ENCODE peak calls at places on chromosome 11, in four cellular contexts. One of them, this sample, is unnamed. For H3K9me3, the result is how much of the 10 kb centered on the place peaks cover.

GRCh38 chr11:20055312-20055711 is 105.0 kb downstream of the DBX1 start:
- DNase-seq in body of pancreas: no peak
- DNase-seq in pancreas: no peak
- DNase-seq in upper lobe of right lung: no peak
- DNase-seq in this sample: no peak

GRCh38 chr11:6855971-6856542 is 6.8 kb upstream of the OR10A2 start:
- DNase-seq in body of pancreas: peak
- DNase-seq in pancreas: no peak
- DNase-seq in upper lobe of right lung: no peak
- DNase-seq in this sample: no peak

GRCh38 chr11:129006161-129006560 is 63.5 kb upstream of the TP53AIP1 start:
- DNase-seq in body of pancreas: no peak
- DNase-seq in pancreas: no peak
- DNase-seq in upper lobe of right lung: no peak
- DNase-seq in this sample: no peak

GRCh38 chr11:69641681-69642548 is 959 bp downstream of the CCND1 start:
- DNase-seq in body of pancreas: no peak
- DNase-seq in pancreas: no peak
- DNase-seq in upper lobe of right lung: peak
- DNase-seq in this sample: no peak

GRCh38 chr11:1224109-1224485 is 1.2 kb downstream of the MUC5B start:
- DNase-seq in body of pancreas: peak
- DNase-seq in pancreas: no peak
- DNase-seq in upper lobe of right lung: no peak
- DNase-seq in this sample: peak

GRCh38 chr11:46343520-46343919 is 3.7 kb upstream of the DGKZ start:
- DNase-seq in body of pancreas: no peak
- DNase-seq in pancreas: no peak
- DNase-seq in upper lobe of right lung: no peak
- DNase-seq in this sample: no peak

GRCh38 chr11:16959528-16960100 is 54.6 kb downstream of the PLEKHA7 start:
- DNase-seq in body of pancreas: no peak
- DNase-seq in pancreas: no peak
- DNase-seq in upper lobe of right lung: no peak
- DNase-seq in this sample: no peak

GRCh38 chr11:124633355-124633754 is 10.7 kb downstream of the TBRG1 start:
- DNase-seq in body of pancreas: no peak
- DNase-seq in pancreas: no peak
- DNase-seq in upper lobe of right lung: no peak
- DNase-seq in this sample: no peak

GRCh38 chr11:94790771-94791180 is 22.6 kb downstream of the AMOTL1 start:
- DNase-seq in body of pancreas: no peak
- DNase-seq in pancreas: no peak
- DNase-seq in upper lobe of right lung: no peak
- DNase-seq in this sample: no peak

GRCh38 chr11:133541331-133542095 is 9.2 kb upstream of the OPCML start:
- DNase-seq in body of pancreas: no peak
- DNase-seq in pancreas: no peak
- DNase-seq in upper lobe of right lung: no peak
- DNase-seq in this sample: no peak

GRCh38 chr11:96001037-96001436 is 77.1 kb upstream of the MTMR2 start:
- DNase-seq in body of pancreas: peak
- DNase-seq in pancreas: no peak
- DNase-seq in upper lobe of right lung: no peak
- DNase-seq in this sample: no peak

GRCh38 chr11:75330279-75330678 is 21.2 kb downstream of the ARRB1 start:
- DNase-seq in body of pancreas: no peak
- DNase-seq in pancreas: no peak
- DNase-seq in upper lobe of right lung: no peak
- DNase-seq in this sample: no peak

GRCh38 chr11:47502767-47503166 is 50.2 kb downstream of the CELF1 start:
- DNase-seq in body of pancreas: no peak
- DNase-seq in pancreas: no peak
- DNase-seq in upper lobe of right lung: no peak
- DNase-seq in this sample: no peak

GRCh38 chr11:47500121-47500520 is 51.2 kb upstream of the RAPSN start:
- DNase-seq in body of pancreas: no peak
- DNase-seq in pancreas: no peak
- DNase-seq in upper lobe of right lung: no peak
- DNase-seq in this sample: no peak

GRCh38 chr11:47501095-47501494 is 51.8 kb downstream of the CELF1 start:
- DNase-seq in body of pancreas: no peak
- DNase-seq in pancreas: no peak
- DNase-seq in upper lobe of right lung: no peak
- DNase-seq in this sample: no peak

GRCh38 chr11:47504910-47505309 is 48.0 kb downstream of the CELF1 start:
- DNase-seq in body of pancreas: no peak
- DNase-seq in pancreas: no peak
- DNase-seq in upper lobe of right lung: no peak
- DNase-seq in this sample: no peak

DNA sequence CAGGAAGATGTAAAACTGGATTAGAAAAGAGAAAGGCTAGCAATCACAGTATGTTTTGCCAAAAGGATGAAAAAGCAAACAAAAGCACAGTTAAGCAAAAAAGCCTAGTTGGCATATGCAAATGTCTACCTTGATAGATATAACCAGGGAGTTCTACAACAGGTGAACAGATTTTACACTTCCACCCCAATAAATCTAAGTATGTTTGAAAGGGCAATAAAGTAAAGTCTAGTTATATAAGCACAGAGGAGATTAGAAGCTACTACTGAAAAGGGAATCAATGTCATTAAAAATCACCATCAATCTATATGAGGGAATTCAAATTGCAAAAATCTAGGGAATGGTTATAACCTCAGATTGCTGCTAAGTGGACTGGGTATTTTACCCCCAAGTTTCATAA is 49.7 kb downstream of the CELF1 start:
- DNase-seq in body of pancreas: no peak
- DNase-seq in pancreas: no peak
- DNase-seq in upper lobe of right lung: no peak
- DNase-seq in this sample: no peak
- TF ChIP-seq CTCF in body of pancreas: no peak
- TF ChIP-seq CTCF in pancreas: no peak
- TF ChIP-seq CTCF in upper lobe of right lung: no peak
- TF ChIP-seq CTCF in this sample: no peak

GRCh38 chr11:41102471-41102870 is 357.0 kb downstream of the LRRC4C start:
- DNase-seq in body of pancreas: no peak
- DNase-seq in pancreas: no peak
- DNase-seq in upper lobe of right lung: no peak
- DNase-seq in this sample: no peak
- H3K9me3 ChIP-seq in body of pancreas: under half
- H3K9me3 ChIP-seq in pancreas: under half
- H3K9me3 ChIP-seq in upper lobe of right lung: under half
- H3K9me3 ChIP-seq in this sample: under half

DNA sequence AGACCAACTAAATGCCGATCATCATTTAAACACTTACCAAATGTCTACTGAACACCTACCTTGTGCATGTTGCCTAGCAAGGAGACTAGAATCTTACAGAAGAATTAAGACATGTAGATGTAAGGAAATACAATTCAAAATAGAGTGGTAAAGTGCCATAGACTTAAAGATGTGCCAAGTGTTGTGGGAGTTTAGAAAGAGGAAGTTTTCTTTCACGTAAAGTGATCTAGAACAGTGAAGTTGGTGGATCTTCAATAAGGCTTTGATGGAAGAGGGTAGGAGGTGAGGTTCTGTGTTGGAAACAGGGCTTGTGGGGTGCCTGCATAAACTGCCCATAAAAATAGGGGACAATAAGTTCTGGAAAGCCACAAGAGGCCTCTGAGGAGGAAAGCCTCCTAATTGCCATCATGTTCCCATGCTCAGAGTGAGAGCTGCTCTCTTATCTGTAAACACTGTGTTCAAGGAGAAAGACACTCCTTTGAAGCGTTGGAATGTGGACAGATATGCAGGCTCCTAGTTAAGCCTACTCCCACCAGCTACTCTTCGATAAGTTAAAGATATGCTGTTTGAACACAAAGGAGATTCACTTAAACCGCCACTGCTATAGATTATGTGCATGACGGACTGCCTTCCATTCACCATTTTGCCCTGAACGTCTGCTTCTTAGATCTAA is 66.7 kb downstream of the HSD17B12 start:
- DNase-seq in body of pancreas: no peak
- DNase-seq in pancreas: no peak
- DNase-seq in upper lobe of right lung: no peak
- DNase-seq in this sample: no peak
- H3K27ac ChIP-seq in body of pancreas: no peak
- H3K27ac ChIP-seq in pancreas: no peak
- H3K27ac ChIP-seq in upper lobe of right lung: no peak
- H3K27ac ChIP-seq in this sample: no peak

DNA sequence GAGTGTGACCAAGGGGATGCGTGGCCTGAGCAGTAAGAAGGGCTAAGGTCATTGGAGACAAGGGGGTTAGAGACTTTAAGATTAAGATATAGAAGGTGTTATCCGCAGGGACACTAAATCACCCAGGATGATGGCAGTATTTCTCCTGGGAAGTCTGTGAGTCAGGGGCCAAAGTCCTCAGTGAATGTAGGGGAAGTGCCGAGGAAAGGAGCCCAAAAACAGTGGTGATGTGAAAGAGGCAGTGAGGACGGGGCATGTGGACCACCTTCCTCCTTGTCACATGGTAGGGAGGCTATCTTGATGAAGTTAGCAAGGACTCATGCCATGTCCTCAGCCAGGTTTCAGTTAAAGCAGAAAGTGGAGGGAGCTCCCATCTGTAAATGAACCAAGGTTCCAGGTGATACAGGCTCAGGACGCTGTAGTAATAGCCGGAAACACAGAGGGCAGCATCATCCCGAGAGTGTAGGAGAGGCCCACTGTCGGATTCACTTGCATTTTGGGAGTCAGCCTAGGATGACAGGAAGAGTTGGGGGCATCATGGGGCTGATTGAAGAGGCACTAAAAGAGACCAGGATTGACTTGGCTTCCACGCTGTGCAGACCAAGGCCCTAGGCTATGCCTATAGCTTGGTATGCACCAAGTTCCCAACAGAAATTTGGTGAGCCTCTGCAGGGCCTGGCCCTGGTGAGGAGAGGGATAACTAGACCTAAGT is 33.5 kb downstream of the WEE1 start:
- DNase-seq in body of pancreas: no peak
- DNase-seq in pancreas: no peak
- DNase-seq in upper lobe of right lung: no peak
- DNase-seq in this sample: no peak
- TF ChIP-seq CTCF in body of pancreas: no peak
- TF ChIP-seq CTCF in pancreas: no peak
- TF ChIP-seq CTCF in upper lobe of right lung: no peak
- TF ChIP-seq CTCF in this sample: no peak

GRCh38 chr11:35995872-35996271 is 52.0 kb downstream of the LDLRAD3 start:
- DNase-seq in body of pancreas: no peak
- DNase-seq in pancreas: no peak
- DNase-seq in upper lobe of right lung: no peak
- DNase-seq in this sample: no peak
- H3K9me3 ChIP-seq in body of pancreas: under half
- H3K9me3 ChIP-seq in pancreas: under half
- H3K9me3 ChIP-seq in upper lobe of right lung: under half
- H3K9me3 ChIP-seq in this sample: under half